ENCODE peak calls at places on chromosome 10, in ten cellular contexts. One of them, this sample, is unnamed.

GRCh38 chr10:48447356-48448215 is 141.1 kb downstream of the MAPK8 start:
- DNase-seq in lung: no peak
- DNase-seq in AG04449: no peak
- DNase-seq in GM23338: no peak
- DNase-seq in BE2C: no peak
- DNase-seq in IMR-90: no peak
- DNase-seq in cardiac muscle cell: no peak
- DNase-seq in uterus: no peak
- DNase-seq in A549: no peak
- DNase-seq in WTC11: no peak
- DNase-seq in this sample: no peak

GRCh38 chr10:31148955-31149354 is 117.3 kb upstream of the ZNF438 start:
- DNase-seq in cardiac muscle cell: peak
- DNase-seq in AG04449: no peak
- DNase-seq in lung: no peak
- DNase-seq in uterus: no peak
- DNase-seq in A549: no peak
- DNase-seq in IMR-90: no peak
- DNase-seq in GM23338: no peak
- DNase-seq in BE2C: no peak
- DNase-seq in WTC11: no peak
- DNase-seq in this sample: no peak

GRCh38 chr10:51502124-51502523 is 197.3 kb downstream of the CSTF2T start:
- DNase-seq in WTC11: no peak
- DNase-seq in GM23338: no peak
- DNase-seq in lung: no peak
- DNase-seq in uterus: no peak
- DNase-seq in cardiac muscle cell: no peak
- DNase-seq in AG04449: no peak
- DNase-seq in A549: no peak
- DNase-seq in IMR-90: peak
- DNase-seq in BE2C: no peak
- DNase-seq in this sample: no peak

GRCh38 chr10:25059990-25060389 is 43.6 kb downstream of the THNSL1 start:
- DNase-seq in BE2C: no peak
- DNase-seq in uterus: peak
- DNase-seq in WTC11: no peak
- DNase-seq in lung: peak
- DNase-seq in IMR-90: peak
- DNase-seq in AG04449: peak
- DNase-seq in GM23338: peak
- DNase-seq in cardiac muscle cell: peak
- DNase-seq in A549: peak
- DNase-seq in this sample: no peak

GRCh38 chr10:127278001-127278400 is 81.6 kb upstream of the INSYN2A start:
- DNase-seq in A549: no peak
- DNase-seq in AG04449: peak
- DNase-seq in cardiac muscle cell: peak
- DNase-seq in lung: no peak
- DNase-seq in GM23338: no peak
- DNase-seq in WTC11: no peak
- DNase-seq in uterus: no peak
- DNase-seq in IMR-90: peak
- DNase-seq in BE2C: no peak
- DNase-seq in this sample: no peak

GRCh38 chr10:29734640-29734979 is 99.8 kb upstream of the SVIL start:
- DNase-seq in WTC11: no peak
- DNase-seq in A549: no peak
- DNase-seq in BE2C: peak
- DNase-seq in cardiac muscle cell: no peak
- DNase-seq in IMR-90: no peak
- DNase-seq in AG04449: no peak
- DNase-seq in uterus: no peak
- DNase-seq in GM23338: no peak
- DNase-seq in lung: no peak
- DNase-seq in this sample: no peak

GRCh38 chr10:122121059-122121458 is 132.1 kb downstream of the TACC2 start:
- DNase-seq in WTC11: no peak
- DNase-seq in lung: peak
- DNase-seq in BE2C: no peak
- DNase-seq in AG04449: no peak
- DNase-seq in cardiac muscle cell: no peak
- DNase-seq in GM23338: no peak
- DNase-seq in uterus: no peak
- DNase-seq in IMR-90: no peak
- DNase-seq in A549: no peak
- DNase-seq in this sample: no peak

GRCh38 chr10:44339218-44339617 is 45.7 kb downstream of the CXCL12 start:
- DNase-seq in IMR-90: peak
- DNase-seq in uterus: no peak
- DNase-seq in lung: no peak
- DNase-seq in GM23338: peak
- DNase-seq in BE2C: no peak
- DNase-seq in AG04449: no peak
- DNase-seq in cardiac muscle cell: peak
- DNase-seq in WTC11: no peak
- DNase-seq in A549: no peak
- DNase-seq in this sample: no peak

GRCh38 chr10:69497611-69498390 is 46.5 kb downstream of the TSPAN15 start:
- DNase-seq in GM23338: no peak
- DNase-seq in BE2C: no peak
- DNase-seq in cardiac muscle cell: no peak
- DNase-seq in A549: no peak
- DNase-seq in WTC11: no peak
- DNase-seq in uterus: no peak
- DNase-seq in lung: no peak
- DNase-seq in IMR-90: no peak
- DNase-seq in AG04449: no peak
- DNase-seq in this sample: no peak

GRCh38 chr10:7956508-7956907 is 98.0 kb upstream of the GATA3 start:
- DNase-seq in uterus: no peak
- DNase-seq in BE2C: no peak
- DNase-seq in WTC11: no peak
- DNase-seq in cardiac muscle cell: peak
- DNase-seq in AG04449: peak
- DNase-seq in lung: no peak
- DNase-seq in IMR-90: peak
- DNase-seq in A549: no peak
- DNase-seq in GM23338: no peak
- DNase-seq in this sample: no peak

GRCh38 chr10:116836902-116837513 is 12.3 kb upstream of the ENO4 start:
- DNase-seq in GM23338: no peak
- DNase-seq in BE2C: no peak
- DNase-seq in lung: no peak
- DNase-seq in cardiac muscle cell: peak
- DNase-seq in AG04449: no peak
- DNase-seq in WTC11: no peak
- DNase-seq in uterus: no peak
- DNase-seq in A549: no peak
- DNase-seq in IMR-90: no peak
- DNase-seq in this sample: no peak

GRCh38 chr10:101441539-101442455 is 87.8 kb downstream of the BTRC start:
- DNase-seq in cardiac muscle cell: peak
- DNase-seq in uterus: no peak
- DNase-seq in BE2C: peak
- DNase-seq in IMR-90: peak
- DNase-seq in AG04449: peak
- DNase-seq in WTC11: peak
- DNase-seq in A549: peak
- DNase-seq in lung: no peak
- DNase-seq in GM23338: peak
- DNase-seq in this sample: no peak

GRCh38 chr10:94103192-94103591 is 109.5 kb downstream of the PLCE1 start:
- DNase-seq in AG04449: no peak
- DNase-seq in WTC11: no peak
- DNase-seq in IMR-90: no peak
- DNase-seq in cardiac muscle cell: no peak
- DNase-seq in GM23338: no peak
- DNase-seq in BE2C: no peak
- DNase-seq in lung: no peak
- DNase-seq in A549: no peak
- DNase-seq in uterus: no peak
- DNase-seq in this sample: no peak

GRCh38 chr10:76583711-76584161 is 1053.9 kb downstream of the KCNMA1 start:
- DNase-seq in cardiac muscle cell: peak
- DNase-seq in BE2C: no peak
- DNase-seq in uterus: no peak
- DNase-seq in AG04449: peak
- DNase-seq in IMR-90: peak
- DNase-seq in A549: peak
- DNase-seq in WTC11: no peak
- DNase-seq in lung: no peak
- DNase-seq in GM23338: peak
- DNase-seq in this sample: no peak

DNA sequence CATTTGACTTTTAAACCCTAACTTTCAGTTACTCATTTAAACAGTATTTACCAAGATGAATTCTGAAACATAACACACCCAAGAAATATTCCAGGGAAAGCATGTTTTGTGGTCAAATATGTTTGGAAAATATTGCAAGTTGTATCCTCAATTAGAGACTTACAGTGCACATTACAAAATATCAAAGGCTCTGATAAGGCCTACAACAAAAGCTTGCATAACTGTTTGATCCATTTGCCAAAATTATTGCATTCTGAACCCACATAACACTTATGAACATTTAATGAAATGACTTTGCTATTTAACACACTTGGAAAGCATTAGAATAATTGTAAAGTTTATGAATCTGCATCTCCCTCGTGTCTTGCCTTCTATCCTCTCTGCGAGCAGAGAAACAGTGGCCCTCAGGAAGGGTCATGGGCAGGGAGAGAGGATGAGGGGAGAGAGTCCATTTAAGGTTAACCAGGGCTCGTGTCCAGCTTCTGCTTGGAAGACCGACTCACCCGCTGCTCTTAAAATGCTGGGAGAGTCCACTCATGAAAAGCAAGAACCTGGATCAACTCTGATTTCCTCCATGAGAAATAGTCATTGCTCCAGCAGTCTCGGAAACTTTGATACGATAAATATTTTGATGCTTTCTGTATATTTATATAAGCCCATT is 408.2 kb upstream of the ZMIZ1 start:
- DNase-seq in IMR-90: no peak
- DNase-seq in GM23338: no peak
- DNase-seq in A549: no peak
- DNase-seq in AG04449: no peak
- DNase-seq in lung: no peak
- DNase-seq in BE2C: no peak
- DNase-seq in cardiac muscle cell: peak
- DNase-seq in WTC11: no peak
- DNase-seq in uterus: no peak
- DNase-seq in this sample: no peak
- TF ChIP-seq CTCF in IMR-90: no peak
- TF ChIP-seq CTCF in GM23338: no peak
- TF ChIP-seq CTCF in A549: no peak
- TF ChIP-seq CTCF in AG04449: no peak
- TF ChIP-seq CTCF in lung: no peak
- TF ChIP-seq CTCF in BE2C: no peak
- TF ChIP-seq CTCF in cardiac muscle cell: no peak
- TF ChIP-seq CTCF in WTC11: no peak
- TF ChIP-seq CTCF in uterus: no peak
- TF ChIP-seq CTCF in this sample: no peak

GRCh38 chr10:118723467-118723866 is 31.3 kb downstream of the CACUL1 start:
- DNase-seq in uterus: no peak
- DNase-seq in AG04449: peak
- DNase-seq in GM23338: no peak
- DNase-seq in BE2C: no peak
- DNase-seq in IMR-90: peak
- DNase-seq in cardiac muscle cell: peak
- DNase-seq in lung: no peak
- DNase-seq in WTC11: no peak
- DNase-seq in A549: no peak
- DNase-seq in this sample: no peak

GRCh38 chr10:118725784-118726507 is 28.8 kb downstream of the CACUL1 start:
- DNase-seq in IMR-90: peak
- DNase-seq in cardiac muscle cell: peak
- DNase-seq in WTC11: no peak
- DNase-seq in lung: no peak
- DNase-seq in AG04449: no peak
- DNase-seq in GM23338: no peak
- DNase-seq in A549: no peak
- DNase-seq in BE2C: peak
- DNase-seq in uterus: no peak
- DNase-seq in this sample: no peak

GRCh38 chr10:118722694-118723093 is 32.1 kb downstream of the CACUL1 start:
- DNase-seq in A549: no peak
- DNase-seq in cardiac muscle cell: no peak
- DNase-seq in BE2C: no peak
- DNase-seq in lung: no peak
- DNase-seq in GM23338: peak
- DNase-seq in IMR-90: no peak
- DNase-seq in AG04449: no peak
- DNase-seq in WTC11: no peak
- DNase-seq in uterus: no peak
- DNase-seq in this sample: no peak

GRCh38 chr10:118721005-118721876 is 33.5 kb downstream of the CACUL1 start:
- DNase-seq in AG04449: no peak
- DNase-seq in lung: peak
- DNase-seq in A549: peak
- DNase-seq in cardiac muscle cell: peak
- DNase-seq in WTC11: peak
- DNase-seq in uterus: peak
- DNase-seq in BE2C: peak
- DNase-seq in IMR-90: peak
- DNase-seq in GM23338: peak
- DNase-seq in this sample: peak
- TF ChIP-seq CTCF in AG04449: peak
- TF ChIP-seq CTCF in lung: peak
- TF ChIP-seq CTCF in A549: peak
- TF ChIP-seq CTCF in cardiac muscle cell: peak
- TF ChIP-seq CTCF in WTC11: peak
- TF ChIP-seq CTCF in uterus: peak
- TF ChIP-seq CTCF in BE2C: peak
- TF ChIP-seq CTCF in IMR-90: peak
- TF ChIP-seq CTCF in GM23338: peak
- TF ChIP-seq CTCF in this sample: peak

GRCh38 chr10:99937630-99938029 is 72.1 kb downstream of the DNMBP start:
- DNase-seq in GM23338: no peak
- DNase-seq in uterus: no peak
- DNase-seq in AG04449: no peak
- DNase-seq in WTC11: no peak
- DNase-seq in cardiac muscle cell: no peak
- DNase-seq in BE2C: no peak
- DNase-seq in A549: no peak
- DNase-seq in IMR-90: no peak
- DNase-seq in lung: no peak
- DNase-seq in this sample: no peak
- TF ChIP-seq CTCF in GM23338: no peak
- TF ChIP-seq CTCF in uterus: no peak
- TF ChIP-seq CTCF in AG04449: no peak
- TF ChIP-seq CTCF in WTC11: no peak
- TF ChIP-seq CTCF in cardiac muscle cell: no peak
- TF ChIP-seq CTCF in BE2C: no peak
- TF ChIP-seq CTCF in A549: no peak
- TF ChIP-seq CTCF in IMR-90: no peak
- TF ChIP-seq CTCF in lung: no peak
- TF ChIP-seq CTCF in this sample: no peak

DNA sequence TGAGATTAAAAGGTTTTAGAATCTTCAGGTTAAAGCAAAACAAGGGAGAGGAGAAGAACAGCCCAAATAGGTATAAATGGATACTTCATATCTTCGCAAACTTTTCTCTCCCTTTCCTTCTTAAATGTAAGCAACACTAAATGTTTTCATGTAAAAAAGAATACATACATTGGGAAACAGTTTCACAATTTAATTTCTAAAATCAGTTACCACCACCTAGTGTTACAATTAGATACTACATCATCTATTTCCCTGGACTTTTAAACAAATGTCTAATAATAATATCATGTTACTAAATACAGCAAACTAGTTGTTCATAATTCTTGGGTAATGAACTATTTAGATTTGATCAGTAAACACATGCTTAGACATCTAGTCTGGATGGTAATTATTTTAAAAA is 35.8 kb downstream of the MINDY3 start:
- DNase-seq in BE2C: no peak
- DNase-seq in IMR-90: peak
- DNase-seq in GM23338: no peak
- DNase-seq in cardiac muscle cell: peak
- DNase-seq in A549: peak
- DNase-seq in uterus: no peak
- DNase-seq in WTC11: no peak
- DNase-seq in AG04449: no peak
- DNase-seq in lung: no peak
- DNase-seq in this sample: no peak
- TF ChIP-seq CTCF in BE2C: peak
- TF ChIP-seq CTCF in IMR-90: peak
- TF ChIP-seq CTCF in GM23338: no peak
- TF ChIP-seq CTCF in cardiac muscle cell: peak
- TF ChIP-seq CTCF in A549: peak
- TF ChIP-seq CTCF in uterus: peak
- TF ChIP-seq CTCF in WTC11: no peak
- TF ChIP-seq CTCF in AG04449: peak
- TF ChIP-seq CTCF in lung: no peak
- TF ChIP-seq CTCF in this sample: peak

This sample was measured in neural crest cell.